ENCODE peak calls at places on chromosomes 2 and 18, in nine cellular contexts. P is activated CD4-positive, alpha-beta T cell treated with anti-CD3 and anti-CD28 coated beads, Interleukin-2, amount 50 U/mL, for 48 hours; M is activated gamma-delta T cell treated with Interleukin-2 at 50 U/mL for 16 hours; I is A172; R is DMS79 treated with DMSO at 0.1 percent for 48 hours; K is BJ; E is breast epithelium; A is NCI-H446; U is omental fat pad. N is an unnamed sample.

GRCh38 chr2:55585451-55586079 is 31.9 kb downstream of the PPP4R3B start:
- DNase-seq in R (no peak), P (no peak), A (no peak), E (no peak), U (no peak), K (peak; percentile 39), M (no peak), I (peak; percentile 48), N (no peak)

GRCh38 chr2:185318271-185318724 is 420.3 kb upstream of the FSIP2 start:
- DNase-seq in U (no peak), P (no peak), M (no peak), K (no peak), I (no peak), R (no peak), A (no peak), E (no peak), N (no peak)

GRCh38 chr18:51668101-51668500 is 470.6 kb upstream of the MEX3C start:
- DNase-seq in E (no peak), K (no peak), A (peak; percentile 83), I (peak; percentile 24), P (peak; percentile 72), R (peak; percentile 43), U (peak; percentile 77), M (no peak), N (no peak)

GRCh38 chr2:36754578-36754977 is 58.1 kb downstream of the VIT start:
- DNase-seq in K (no peak), I (no peak), E (no peak), U (no peak), M (no peak), R (no peak), P (no peak), A (no peak), N (no peak)

GRCh38 chr18:57749604-57749970 is 53.5 kb downstream of the ATP8B1 start:
- DNase-seq in A (no peak), R (no peak), E (no peak), P (no peak), K (no peak), U (no peak), I (no peak), M (no peak), N (no peak)

GRCh38 chr2:10079192-10079930 is 850 bp downstream of the CYS1 start:
- DNase-seq in P (peak; percentile 16), R (peak; percentile 46), E (no peak), A (peak; percentile 23), K (peak; percentile 27), I (peak; percentile 40), M (no peak), U (no peak), N (no peak)

GRCh38 chr18:12255626-12256026 is 1.5 kb downstream of the CIDEA start:
- DNase-seq in K (no peak), E (peak; percentile 41), R (no peak), U (no peak), P (no peak), A (no peak), M (no peak), I (peak; percentile 41), N (no peak)

GRCh38 chr2:70510213-70510820 is 43.3 kb downstream of the TGFA start:
- DNase-seq in P (no peak), M (no peak), A (no peak), E (no peak), I (no peak), U (no peak), R (no peak), K (no peak), N (no peak)

GRCh38 chr2:101002562-101003277 is 631 bp downstream of the RPL31 start:
- DNase-seq in P (no peak), U (no peak), M (no peak), I (peak; percentile 8), E (no peak), K (no peak), A (no peak), R (no peak), N (no peak)

GRCh38 chr2:192741889-192742288 is 547.2 kb upstream of the TMEFF2 start:
- DNase-seq in R (no peak), A (no peak), K (no peak), U (no peak), I (peak; percentile 27), E (no peak), M (no peak), P (no peak), N (no peak)

GRCh38 chr18:74731097-74731496 is 133.4 kb downstream of the ZNF407 start:
- DNase-seq in A (no peak), M (no peak), P (no peak), E (no peak), R (no peak), I (peak; percentile 36), K (peak; percentile 26), U (no peak), N (no peak)

GRCh38 chr2:109242654-109243331 is 113.8 kb downstream of the SH3RF3 start:
- DNase-seq in U (no peak), R (peak; percentile 31), A (peak; percentile 15), E (peak; percentile 75), I (peak; percentile 85), M (no peak), K (peak; percentile 74), P (no peak), N (no peak)

GRCh38 chr2:133489641-133490411 is 78.4 kb downstream of the NCKAP5 start:
- DNase-seq in I (no peak), U (no peak), R (no peak), M (no peak), P (no peak), K (no peak), A (no peak), E (peak; percentile 33), N (no peak)

GRCh38 chr18:75752864-75753263 is 325.4 kb upstream of the SMIM21 start:
- DNase-seq in K (no peak), R (no peak), U (no peak), I (no peak), E (peak; percentile 19), A (no peak), M (no peak), P (no peak), N (no peak)

GRCh38 chr18:23377669-23378469 is 75.2 kb upstream of the RIOK3 start:
- DNase-seq in E (no peak), A (no peak), I (peak; percentile 85), M (no peak), R (peak; percentile 25), U (no peak), K (peak; percentile 69), P (no peak), N (no peak)

GRCh38 chr2:201402651-201403573 is 45.8 kb upstream of the FLACC1 start:
- DNase-seq in A (no peak), R (no peak), I (no peak), E (no peak), P (no peak), M (no peak), K (peak; percentile 46), U (no peak), N (no peak)

N was measured in activated T-helper 9 cell treated with anti-CD3 and anti-CD28 coated beads, Interleukin-2, amount 50 U/mL, for 16 hours.